ENCODE peak calls at places on chromosome 3, in nine cellular contexts. R is pancreas, S is upper lobe of left lung, V is body of pancreas, A is heart right ventricle, E is mammary epithelial cell, U is gastrocnemius medialis, I is OCI-LY7, T is thoracic aorta. D is an unnamed sample.

GRCh38 chr3:182936239-182936946 is 43.9 kb downstream of the DCUN1D1 start:
- DNase-seq in U (no peak), I (no peak), V (no peak), S (no peak), A (no peak), E (no peak), T (no peak), R (no peak), D (no peak)

GRCh38 chr3:33105341-33105943 is 8.4 kb upstream of the CRTAP start:
- DNase-seq in R (no peak), S (no peak), A (no peak), E (no peak), V (no peak), I (no peak), T (no peak), U (no peak), D (no peak)

GRCh38 chr3:194255252-194256039 is 95.7 kb downstream of the CPN2 start:
- DNase-seq in R (no peak), E (no peak), I (peak; percentile 18), U (peak; percentile 41), A (peak; percentile 76), V (peak; percentile 62), T (no peak), S (peak; percentile 83), D (peak; percentile 41)

GRCh38 chr3:69451594-69451993 is 65.7 kb upstream of the FRMD4B start:
- DNase-seq in S (no peak), E (no peak), R (no peak), A (no peak), T (no peak), V (no peak), U (no peak), I (no peak), D (no peak)

GRCh38 chr3:179005213-179005612 is 66.4 kb downstream of the ZMAT3 start:
- DNase-seq in V (no peak), R (no peak), I (no peak), T (no peak), A (no peak), E (no peak), U (no peak), S (no peak), D (no peak)

GRCh38 chr3:125054436-125055164 is 1.2 kb downstream of the HEG1 start:
- DNase-seq in T (no peak), V (peak; percentile 19), A (no peak), U (no peak), E (peak; percentile 43), R (no peak), S (peak; percentile 30), I (peak; percentile 21), D (no peak)

GRCh38 chr3:38725726-38726410 is 76.4 kb upstream of the SCN5A start:
- DNase-seq in U (no peak), E (no peak), R (no peak), A (peak; percentile 60), T (no peak), S (no peak), I (no peak), V (no peak), D (no peak)

GRCh38 chr3:72953325-72953956 is 43.2 kb upstream of the PPP4R2 start:
- DNase-seq in R (no peak), E (no peak), S (no peak), V (no peak), I (no peak), A (no peak), T (no peak), U (no peak), D (no peak)

GRCh38 chr3:160179906-160180305 is 45.3 kb upstream of the C3orf80 start:
- DNase-seq in V (no peak), U (no peak), I (no peak), E (no peak), T (no peak), A (no peak), R (no peak), S (no peak), D (no peak)

GRCh38 chr3:160176923-160177322 is 48.3 kb upstream of the C3orf80 start:
- DNase-seq in A (no peak), T (no peak), S (no peak), R (no peak), I (no peak), V (no peak), E (no peak), U (no peak), D (no peak)

GRCh38 chr3:160170409-160171370 is 54.5 kb upstream of the C3orf80 start:
- DNase-seq in E (no peak), I (no peak), U (no peak), A (no peak), T (no peak), S (no peak), V (no peak), R (no peak), D (no peak)

GRCh38 chr3:160169139-160169830 is 55.9 kb upstream of the C3orf80 start:
- DNase-seq in T (no peak), R (no peak), V (no peak), U (no peak), E (peak; percentile 85), A (no peak), S (no peak), I (no peak), D (no peak)

DNA sequence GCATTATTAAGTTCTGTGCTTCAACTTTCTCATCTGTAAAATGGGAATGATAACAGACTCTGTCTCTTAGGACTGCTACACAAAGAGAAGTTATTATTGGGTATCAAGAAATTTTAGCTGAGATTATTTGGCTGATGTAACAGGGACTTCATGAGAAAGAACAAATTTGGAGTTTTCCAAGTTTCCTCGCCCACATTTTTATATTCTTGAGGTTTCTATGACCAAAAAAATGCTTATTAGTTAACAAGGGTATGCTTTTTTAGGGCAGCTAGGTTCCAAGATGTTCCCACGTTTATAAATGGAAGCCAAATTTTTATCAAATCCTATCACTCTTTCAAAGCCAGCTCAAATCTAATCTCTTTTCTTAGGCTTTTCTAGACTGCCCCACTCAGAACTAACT is 50.6 kb upstream of the C3orf80 start:
- DNase-seq in R (no peak), S (no peak), V (no peak), A (no peak), E (no peak), U (no peak), T (no peak), I (no peak), D (no peak)
- TF ChIP-seq CTCF in R (no peak), S (no peak), V (no peak), A (no peak), E (no peak), U (no peak), T (no peak), I (no peak), D (no peak)

GRCh38 chr3:180223268-180223667 is 186.5 kb upstream of the PEX5L start:
- DNase-seq in V (no peak), S (no peak), I (no peak), R (no peak), T (no peak), E (no peak), A (no peak), U (no peak), D (no peak)

GRCh38 chr3:180229113-180229512 is 192.4 kb upstream of the PEX5L start:
- DNase-seq in A (no peak), R (no peak), T (no peak), S (no peak), I (peak; percentile 4), U (no peak), V (no peak), E (no peak), D (no peak)
- H3K9me3 ChIP-seq in A (no peaks in the 10 kb centered on the region), R (no peaks in the 10 kb centered on the region), T (peaks cover 5% of the 10 kb centered on the region), S (no peaks in the 10 kb centered on the region), I (peaks cover 23% of the 10 kb centered on the region), U (no peaks in the 10 kb centered on the region), V (no peaks in the 10 kb centered on the region), E (peaks cover 41% of the 10 kb centered on the region), D (peaks cover 11% of the 10 kb centered on the region)

GRCh38 chr3:55690746-55691540 is 203.8 kb upstream of the WNT5A start:
- DNase-seq in U (no peak), R (no peak), T (no peak), S (peak; percentile 64), V (no peak), A (no peak), E (no peak), I (peak; percentile 87), D (no peak)

GRCh38 chr3:55687526-55687925 is 200.4 kb upstream of the WNT5A start:
- DNase-seq in E (no peak), U (no peak), S (no peak), T (no peak), A (no peak), V (no peak), I (peak; percentile 62), R (no peak), D (no peak)

GRCh38 chr3:55690161-55690560 is 203.1 kb upstream of the WNT5A start:
- DNase-seq in T (no peak), V (no peak), I (peak; percentile 32), E (no peak), S (peak; percentile 49), A (no peak), U (no peak), R (no peak), D (no peak)

GRCh38 chr3:55686720-55687254 is 199.7 kb upstream of the WNT5A start:
- DNase-seq in U (peak; percentile 14), E (no peak), S (no peak), R (no peak), A (no peak), T (no peak), V (no peak), I (no peak), D (no peak)

GRCh38 chr3:55688154-55688553 is 201.0 kb upstream of the WNT5A start:
- DNase-seq in E (no peak), S (no peak), A (no peak), T (no peak), I (peak; percentile 67), V (no peak), U (no peak), R (no peak), D (no peak)
- H3K27ac ChIP-seq in E (no peak overlapping the region), S (no peak overlapping the region), A (no peak overlapping the region), T (no peak overlapping the region), I (peak overlapping the region; percentile 29), V (no peak overlapping the region), U (no peak overlapping the region), R (no peak overlapping the region), D (no peak overlapping the region)

GRCh38 chr3:111899966-111900365 is 40.9 kb downstream of the PHLDB2 start:
- DNase-seq in T (no peak), I (no peak), R (no peak), E (no peak), U (no peak), V (no peak), A (no peak), S (no peak), D (no peak)

GRCh38 chr3:111892070-111892469 is 33.0 kb downstream of the PHLDB2 start:
- DNase-seq in A (no peak), S (no peak), E (no peak), I (no peak), T (no peak), R (no peak), U (no peak), V (no peak), D (no peak)

GRCh38 chr3:111890051-111890580 is 31.1 kb downstream of the PHLDB2 start:
- DNase-seq in V (no peak), A (no peak), R (no peak), U (no peak), T (no peak), S (no peak), I (no peak), E (no peak), D (no peak)

DNA sequence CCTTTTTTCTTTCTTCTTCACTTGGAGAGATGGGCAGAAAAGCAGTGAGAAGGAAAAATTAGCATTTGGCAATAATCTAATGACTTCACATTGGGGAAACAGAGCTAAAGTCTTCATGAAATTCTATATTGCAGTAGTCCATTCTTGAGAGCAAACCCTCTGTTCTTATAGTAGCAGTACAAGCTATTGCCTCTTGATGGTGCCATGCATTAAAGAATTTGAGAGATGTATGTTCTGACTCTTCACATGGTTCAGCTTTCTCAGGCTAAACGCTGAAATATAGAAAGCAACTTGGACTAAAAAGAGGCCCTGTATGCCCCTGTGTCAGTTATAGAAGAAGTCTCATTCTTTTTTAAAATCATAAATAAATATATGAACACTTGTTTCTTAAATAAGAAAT is 36.0 kb downstream of the PHLDB2 start:
- DNase-seq in T (no peak), E (no peak), V (no peak), S (no peak), R (no peak), A (no peak), I (peak; percentile 14), U (no peak), D (no peak)
- TF ChIP-seq CTCF in T (no peak), E (peak; percentile 48), V (no peak), S (no peak), R (no peak), A (no peak), I (peak; percentile 53), U (no peak), D (no peak)

D was measured in CD4-positive, alpha-beta T cell.